ENCODE peak calls at places on chromosomes 6 and 20, in seven cellular contexts. One of them, this sample, is unnamed.

GRCh38 chr6:68333444-68333843 is 301.6 kb upstream of the ADGRB3 start:
- DNase-seq in fibroblast of the aortic adventitia: no peak
- DNase-seq in GM12865: no peak
- DNase-seq in brain microvascular endothelial cell: no peak
- DNase-seq in H1: no peak
- DNase-seq in neural progenitor cell: no peak
- DNase-seq in A549: no peak
- DNase-seq in this sample: no peak

GRCh38 chr6:142377112-142377848 is 75.5 kb downstream of the ADGRG6 start:
- DNase-seq in brain microvascular endothelial cell: no peak
- DNase-seq in A549: peak
- DNase-seq in H1: peak
- DNase-seq in neural progenitor cell: peak
- DNase-seq in fibroblast of the aortic adventitia: no peak
- DNase-seq in GM12865: no peak
- DNase-seq in this sample: no peak

GRCh38 chr6:107869871-107870270 is 45.8 kb upstream of the SCML4 start:
- DNase-seq in brain microvascular endothelial cell: no peak
- DNase-seq in H1: no peak
- DNase-seq in fibroblast of the aortic adventitia: no peak
- DNase-seq in A549: no peak
- DNase-seq in neural progenitor cell: peak
- DNase-seq in GM12865: no peak
- DNase-seq in this sample: no peak

GRCh38 chr6:127710668-127711067 is 133.7 kb downstream of the C6orf58 start:
- DNase-seq in neural progenitor cell: peak
- DNase-seq in A549: no peak
- DNase-seq in fibroblast of the aortic adventitia: no peak
- DNase-seq in GM12865: no peak
- DNase-seq in brain microvascular endothelial cell: no peak
- DNase-seq in H1: no peak
- DNase-seq in this sample: no peak

GRCh38 chr20:31923388-31924271 is 28.2 kb downstream of the PDRG1 start:
- DNase-seq in brain microvascular endothelial cell: no peak
- DNase-seq in fibroblast of the aortic adventitia: no peak
- DNase-seq in neural progenitor cell: peak
- DNase-seq in H1: no peak
- DNase-seq in GM12865: peak
- DNase-seq in A549: no peak
- DNase-seq in this sample: no peak

GRCh38 chr6:54020311-54020710 is 90.9 kb upstream of the MLIP start:
- DNase-seq in GM12865: no peak
- DNase-seq in fibroblast of the aortic adventitia: no peak
- DNase-seq in H1: no peak
- DNase-seq in neural progenitor cell: no peak
- DNase-seq in brain microvascular endothelial cell: no peak
- DNase-seq in A549: no peak
- DNase-seq in this sample: no peak

GRCh38 chr20:46349742-46350056 is 41.4 kb upstream of the CDH22 start:
- DNase-seq in fibroblast of the aortic adventitia: no peak
- DNase-seq in GM12865: peak
- DNase-seq in A549: no peak
- DNase-seq in brain microvascular endothelial cell: no peak
- DNase-seq in H1: no peak
- DNase-seq in neural progenitor cell: no peak
- DNase-seq in this sample: no peak

GRCh38 chr20:20953738-20954657 is 152.2 kb downstream of the LINC00237 start:
- DNase-seq in fibroblast of the aortic adventitia: no peak
- DNase-seq in neural progenitor cell: no peak
- DNase-seq in brain microvascular endothelial cell: no peak
- DNase-seq in A549: no peak
- DNase-seq in H1: no peak
- DNase-seq in GM12865: peak
- DNase-seq in this sample: no peak

GRCh38 chr6:158624684-158625682 is 19.6 kb downstream of the DYNLT1 start:
- DNase-seq in neural progenitor cell: no peak
- DNase-seq in brain microvascular endothelial cell: no peak
- DNase-seq in H1: no peak
- DNase-seq in A549: no peak
- DNase-seq in fibroblast of the aortic adventitia: no peak
- DNase-seq in GM12865: no peak
- DNase-seq in this sample: no peak

GRCh38 chr6:912871-913663 is 220.1 kb upstream of the EXOC2 start:
- DNase-seq in A549: peak
- DNase-seq in brain microvascular endothelial cell: peak
- DNase-seq in fibroblast of the aortic adventitia: peak
- DNase-seq in H1: peak
- DNase-seq in neural progenitor cell: peak
- DNase-seq in GM12865: peak
- DNase-seq in this sample: peak

GRCh38 chr20:50558483-50558925 is 48.3 kb downstream of the PTPN1 start:
- DNase-seq in A549: peak
- DNase-seq in GM12865: no peak
- DNase-seq in neural progenitor cell: no peak
- DNase-seq in brain microvascular endothelial cell: peak
- DNase-seq in fibroblast of the aortic adventitia: peak
- DNase-seq in H1: no peak
- DNase-seq in this sample: peak

GRCh38 chr6:111653961-111654360 is 48.3 kb upstream of the TRAF3IP2 start:
- DNase-seq in A549: no peak
- DNase-seq in fibroblast of the aortic adventitia: no peak
- DNase-seq in brain microvascular endothelial cell: no peak
- DNase-seq in GM12865: no peak
- DNase-seq in neural progenitor cell: no peak
- DNase-seq in H1: no peak
- DNase-seq in this sample: no peak

GRCh38 chr6:84635081-84635745 is 129.2 kb downstream of the TBX18 start:
- DNase-seq in brain microvascular endothelial cell: peak
- DNase-seq in H1: no peak
- DNase-seq in GM12865: no peak
- DNase-seq in fibroblast of the aortic adventitia: peak
- DNase-seq in A549: no peak
- DNase-seq in neural progenitor cell: no peak
- DNase-seq in this sample: peak

GRCh38 chr6:6319947-6320811 is at the start of gene F13A1:
- DNase-seq in A549: no peak
- DNase-seq in brain microvascular endothelial cell: no peak
- DNase-seq in neural progenitor cell: peak
- DNase-seq in GM12865: peak
- DNase-seq in H1: no peak
- DNase-seq in fibroblast of the aortic adventitia: no peak
- DNase-seq in this sample: no peak

GRCh38 chr6:142030115-142030619 is 102.6 kb upstream of the GJE1 start:
- DNase-seq in neural progenitor cell: peak
- DNase-seq in GM12865: no peak
- DNase-seq in fibroblast of the aortic adventitia: peak
- DNase-seq in A549: no peak
- DNase-seq in H1: no peak
- DNase-seq in brain microvascular endothelial cell: peak
- DNase-seq in this sample: peak

GRCh38 chr6:16286151-16286522 is 47.8 kb downstream of the GMPR start:
- DNase-seq in H1: peak
- DNase-seq in A549: peak
- DNase-seq in fibroblast of the aortic adventitia: peak
- DNase-seq in brain microvascular endothelial cell: peak
- DNase-seq in GM12865: peak
- DNase-seq in neural progenitor cell: peak
- DNase-seq in this sample: peak

GRCh38 chr6:50818673-50819072 is at the start of gene TFAP2B:
- DNase-seq in fibroblast of the aortic adventitia: no peak
- DNase-seq in H1: no peak
- DNase-seq in GM12865: no peak
- DNase-seq in A549: no peak
- DNase-seq in brain microvascular endothelial cell: no peak
- DNase-seq in neural progenitor cell: no peak
- DNase-seq in this sample: no peak

GRCh38 chr6:50815436-50816114 is 3.1 kb upstream of the TFAP2B start:
- DNase-seq in brain microvascular endothelial cell: peak
- DNase-seq in H1: no peak
- DNase-seq in A549: no peak
- DNase-seq in neural progenitor cell: no peak
- DNase-seq in GM12865: no peak
- DNase-seq in fibroblast of the aortic adventitia: peak
- DNase-seq in this sample: peak

GRCh38 chr6:50817638-50817950 is 1.1 kb upstream of the TFAP2B start:
- DNase-seq in neural progenitor cell: no peak
- DNase-seq in A549: no peak
- DNase-seq in H1: no peak
- DNase-seq in GM12865: no peak
- DNase-seq in fibroblast of the aortic adventitia: no peak
- DNase-seq in brain microvascular endothelial cell: no peak
- DNase-seq in this sample: no peak

GRCh38 chr6:50816947-50817637 is 1.6 kb upstream of the TFAP2B start:
- DNase-seq in GM12865: no peak
- DNase-seq in brain microvascular endothelial cell: no peak
- DNase-seq in A549: no peak
- DNase-seq in neural progenitor cell: peak
- DNase-seq in fibroblast of the aortic adventitia: no peak
- DNase-seq in H1: no peak
- DNase-seq in this sample: no peak

DNA sequence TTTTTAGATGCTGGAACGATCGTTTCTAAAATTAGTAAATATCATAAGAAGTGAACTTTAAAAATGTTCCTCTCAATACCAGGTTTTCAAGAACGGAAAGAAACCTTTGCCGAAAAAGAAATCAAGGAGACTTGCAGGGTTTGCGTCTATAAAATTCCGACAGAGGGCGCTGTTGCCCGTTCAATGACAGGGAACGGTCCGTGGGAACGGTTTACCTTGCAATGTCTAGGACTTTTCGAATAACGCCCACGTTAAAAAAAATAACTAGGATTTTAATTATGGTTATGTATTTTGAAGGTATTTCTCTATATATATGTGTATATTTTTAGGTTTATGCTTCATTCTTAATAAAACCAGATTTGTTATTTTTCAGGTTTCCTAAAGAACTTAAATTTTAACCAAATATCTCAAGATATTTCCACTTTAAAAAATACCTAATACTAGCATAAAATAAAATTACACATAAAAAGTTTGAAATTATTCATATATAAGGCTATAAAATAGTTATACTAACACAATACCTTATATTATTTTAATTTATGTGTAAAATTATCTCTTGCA is 2.5 kb upstream of the TFAP2B start:
- DNase-seq in brain microvascular endothelial cell: peak
- DNase-seq in GM12865: peak
- DNase-seq in neural progenitor cell: peak
- DNase-seq in A549: peak
- DNase-seq in H1: no peak
- DNase-seq in fibroblast of the aortic adventitia: peak
- DNase-seq in this sample: peak
- H3K4me3 ChIP-seq in brain microvascular endothelial cell: peak
- H3K4me3 ChIP-seq in GM12865: peak
- H3K4me3 ChIP-seq in neural progenitor cell: peak
- H3K4me3 ChIP-seq in A549: peak
- H3K4me3 ChIP-seq in H1: peak
- H3K4me3 ChIP-seq in fibroblast of the aortic adventitia: peak
- H3K4me3 ChIP-seq in this sample: peak

GRCh38 chr6:167349816-167350215 is 24.9 kb downstream of the TTLL2 start:
- DNase-seq in brain microvascular endothelial cell: no peak
- DNase-seq in H1: no peak
- DNase-seq in fibroblast of the aortic adventitia: no peak
- DNase-seq in GM12865: no peak
- DNase-seq in A549: no peak
- DNase-seq in neural progenitor cell: no peak
- DNase-seq in this sample: no peak
- H3K4me3 ChIP-seq in brain microvascular endothelial cell: no peak
- H3K4me3 ChIP-seq in H1: no peak
- H3K4me3 ChIP-seq in fibroblast of the aortic adventitia: no peak
- H3K4me3 ChIP-seq in GM12865: no peak
- H3K4me3 ChIP-seq in A549: no peak
- H3K4me3 ChIP-seq in neural progenitor cell: peak
- H3K4me3 ChIP-seq in this sample: no peak

DNA sequence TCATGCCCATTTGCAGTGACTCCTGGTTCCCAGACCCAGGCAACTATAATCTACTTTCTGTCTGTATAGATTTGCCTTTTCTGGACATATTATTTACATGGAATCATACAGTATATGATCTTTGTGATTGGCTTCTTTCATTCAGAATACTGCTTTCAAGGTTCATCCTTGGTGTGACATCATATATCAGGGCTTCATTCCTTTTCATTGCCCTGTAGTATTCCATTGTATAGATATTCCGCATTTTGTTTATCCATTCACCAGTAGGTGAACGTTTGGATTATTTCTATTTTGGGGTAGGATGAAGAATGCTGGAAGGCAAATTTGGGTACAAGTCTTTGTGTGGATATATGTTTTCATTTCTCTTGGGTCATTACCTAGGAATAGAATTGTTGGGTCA is 36.1 kb downstream of the PPP1R16B start:
- DNase-seq in fibroblast of the aortic adventitia: no peak
- DNase-seq in brain microvascular endothelial cell: no peak
- DNase-seq in neural progenitor cell: no peak
- DNase-seq in A549: no peak
- DNase-seq in GM12865: no peak
- DNase-seq in H1: no peak
- DNase-seq in this sample: no peak
- H3K4me3 ChIP-seq in fibroblast of the aortic adventitia: no peak
- H3K4me3 ChIP-seq in brain microvascular endothelial cell: no peak
- H3K4me3 ChIP-seq in neural progenitor cell: no peak
- H3K4me3 ChIP-seq in A549: no peak
- H3K4me3 ChIP-seq in GM12865: peak
- H3K4me3 ChIP-seq in H1: no peak
- H3K4me3 ChIP-seq in this sample: no peak

DNA sequence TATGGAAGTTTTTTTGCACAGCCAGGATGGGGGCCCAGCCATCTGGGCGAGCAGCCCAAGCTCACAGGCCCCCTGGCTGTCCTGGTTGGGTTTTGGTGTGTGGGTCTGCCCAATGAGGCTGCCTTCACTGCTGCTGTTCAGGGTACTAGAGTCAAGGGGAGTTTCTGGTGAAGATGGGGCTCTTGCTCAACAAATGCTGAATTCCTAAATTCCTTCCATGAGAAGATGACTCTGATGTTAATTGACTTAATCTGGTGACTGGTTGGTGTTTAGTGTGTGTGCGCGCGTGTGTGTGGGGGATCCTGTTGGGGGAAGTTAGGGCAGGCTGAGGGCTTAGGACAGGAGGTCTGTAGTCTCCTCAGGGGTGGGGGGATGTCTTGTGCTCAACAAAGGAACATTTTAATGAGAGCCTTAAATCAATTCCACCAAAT is 1.9 kb downstream of the PTK7 start:
- DNase-seq in GM12865: no peak
- DNase-seq in A549: no peak
- DNase-seq in fibroblast of the aortic adventitia: no peak
- DNase-seq in brain microvascular endothelial cell: no peak
- DNase-seq in neural progenitor cell: peak
- DNase-seq in H1: no peak
- DNase-seq in this sample: peak
- H3K4me3 ChIP-seq in GM12865: no peak
- H3K4me3 ChIP-seq in A549: no peak
- H3K4me3 ChIP-seq in fibroblast of the aortic adventitia: peak
- H3K4me3 ChIP-seq in brain microvascular endothelial cell: peak
- H3K4me3 ChIP-seq in neural progenitor cell: peak
- H3K4me3 ChIP-seq in H1: peak
- H3K4me3 ChIP-seq in this sample: peak

GRCh38 chr6:139370047-139370706 is 4.3 kb downstream of the CITED2 start:
- DNase-seq in fibroblast of the aortic adventitia: peak
- DNase-seq in A549: no peak
- DNase-seq in neural progenitor cell: peak
- DNase-seq in GM12865: peak
- DNase-seq in brain microvascular endothelial cell: peak
- DNase-seq in H1: no peak
- DNase-seq in this sample: peak
- H3K4me3 ChIP-seq in fibroblast of the aortic adventitia: no peak
- H3K4me3 ChIP-seq in A549: no peak
- H3K4me3 ChIP-seq in neural progenitor cell: peak
- H3K4me3 ChIP-seq in GM12865: no peak
- H3K4me3 ChIP-seq in brain microvascular endothelial cell: no peak
- H3K4me3 ChIP-seq in H1: no peak
- H3K4me3 ChIP-seq in this sample: peak

This sample was measured in AG10803.